ENCODE peak calls at places on chromosomes 12 and 14, in seven cellular contexts. One of them, this sample, is unnamed.

GRCh38 chr12:21336656-21337055 is 1.9 kb upstream of the SLCO1A2 start:
- DNase-seq in HCT116: no peak
- DNase-seq in WTC11: no peak
- DNase-seq in GM12878: no peak
- DNase-seq in K562: no peak
- DNase-seq in HEK293T: no peak
- DNase-seq in H1: no peak
- DNase-seq in this sample: peak; percentile 29

GRCh38 chr12:124327362-124328043 is 32.6 kb downstream of the RFLNA start:
- DNase-seq in K562: no peak
- DNase-seq in WTC11: no peak
- DNase-seq in HCT116: no peak
- DNase-seq in H1: no peak
- DNase-seq in GM12878: no peak
- DNase-seq in HEK293T: no peak
- DNase-seq in this sample: no peak

GRCh38 chr14:76953196-76953945 is 75.1 kb downstream of the IRF2BPL start:
- DNase-seq in GM12878: no peak
- DNase-seq in WTC11: no peak
- DNase-seq in HCT116: peak; percentile 81
- DNase-seq in HEK293T: no peak
- DNase-seq in K562: no peak
- DNase-seq in H1: no peak
- DNase-seq in this sample: peak; percentile 45

GRCh38 chr14:69299286-69300035 is 39.5 kb downstream of the GALNT16 start:
- DNase-seq in HEK293T: peak; percentile 39
- DNase-seq in HCT116: no peak
- DNase-seq in WTC11: peak; percentile 65
- DNase-seq in K562: no peak
- DNase-seq in GM12878: no peak
- DNase-seq in H1: no peak
- DNase-seq in this sample: no peak

GRCh38 chr14:70822706-70823185 is 13.4 kb upstream of the MAP3K9 start:
- DNase-seq in H1: peak; percentile 65
- DNase-seq in K562: no peak
- DNase-seq in WTC11: peak; percentile 87
- DNase-seq in HCT116: no peak
- DNase-seq in HEK293T: peak; percentile 61
- DNase-seq in GM12878: no peak
- DNase-seq in this sample: no peak

GRCh38 chr12:81010641-81011040 is 67.2 kb upstream of the ACSS3 start:
- DNase-seq in GM12878: no peak
- DNase-seq in K562: no peak
- DNase-seq in HEK293T: no peak
- DNase-seq in HCT116: no peak
- DNase-seq in WTC11: no peak
- DNase-seq in H1: no peak
- DNase-seq in this sample: no peak

GRCh38 chr14:99075061-99075460 is 196.9 kb downstream of the BCL11B start:
- DNase-seq in K562: no peak
- DNase-seq in HEK293T: no peak
- DNase-seq in GM12878: no peak
- DNase-seq in H1: no peak
- DNase-seq in WTC11: no peak
- DNase-seq in HCT116: no peak
- DNase-seq in this sample: no peak

GRCh38 chr12:21694660-21695059 is 37.0 kb upstream of the LDHB start:
- DNase-seq in K562: no peak
- DNase-seq in HEK293T: no peak
- DNase-seq in WTC11: no peak
- DNase-seq in GM12878: no peak
- DNase-seq in H1: no peak
- DNase-seq in HCT116: no peak
- DNase-seq in this sample: no peak

GRCh38 chr12:91529829-91530228 is 347.2 kb upstream of the DCN start:
- DNase-seq in K562: no peak
- DNase-seq in WTC11: no peak
- DNase-seq in H1: no peak
- DNase-seq in GM12878: no peak
- DNase-seq in HCT116: no peak
- DNase-seq in HEK293T: no peak
- DNase-seq in this sample: no peak

GRCh38 chr12:5166976-5167375 is 123.3 kb downstream of the KCNA5 start:
- DNase-seq in K562: no peak
- DNase-seq in HEK293T: no peak
- DNase-seq in WTC11: no peak
- DNase-seq in GM12878: no peak
- DNase-seq in H1: no peak
- DNase-seq in HCT116: no peak
- DNase-seq in this sample: no peak

GRCh38 chr12:58639323-58639934 is 280.9 kb downstream of the LRIG3 start:
- DNase-seq in HEK293T: no peak
- DNase-seq in HCT116: no peak
- DNase-seq in H1: no peak
- DNase-seq in GM12878: no peak
- DNase-seq in WTC11: no peak
- DNase-seq in K562: no peak
- DNase-seq in this sample: no peak

GRCh38 chr12:96327889-96328288 is 72.3 kb downstream of the CDK17 start:
- DNase-seq in K562: no peak
- DNase-seq in GM12878: no peak
- DNase-seq in H1: no peak
- DNase-seq in HCT116: no peak
- DNase-seq in WTC11: no peak
- DNase-seq in HEK293T: no peak
- DNase-seq in this sample: no peak

GRCh38 chr14:104224516-104225281 is 86.3 kb downstream of the KIF26A start:
- DNase-seq in WTC11: peak; percentile 77
- DNase-seq in GM12878: no peak
- DNase-seq in K562: peak; percentile 52
- DNase-seq in H1: no peak
- DNase-seq in HEK293T: peak; percentile 69
- DNase-seq in HCT116: no peak
- DNase-seq in this sample: no peak

GRCh38 chr14:69351911-69352310 is 46.2 kb downstream of the ERH start:
- DNase-seq in HEK293T: no peak
- DNase-seq in HCT116: no peak
- DNase-seq in WTC11: no peak
- DNase-seq in H1: no peak
- DNase-seq in GM12878: no peak
- DNase-seq in K562: no peak
- DNase-seq in this sample: no peak

GRCh38 chr12:121217066-121217465 is 7.1 kb downstream of the P2RX4 start:
- DNase-seq in H1: no peak
- DNase-seq in WTC11: no peak
- DNase-seq in HCT116: no peak
- DNase-seq in K562: peak; percentile 10
- DNase-seq in HEK293T: no peak
- DNase-seq in GM12878: no peak
- DNase-seq in this sample: peak; percentile 42

GRCh38 chr12:44846826-44847225 is 29.3 kb downstream of the NELL2 start:
- DNase-seq in K562: no peak
- DNase-seq in GM12878: no peak
- DNase-seq in HCT116: no peak
- DNase-seq in WTC11: no peak
- DNase-seq in H1: no peak
- DNase-seq in HEK293T: no peak
- DNase-seq in this sample: no peak

GRCh38 chr14:66634876-66635275 is 126.9 kb downstream of the GPHN start:
- DNase-seq in H1: no peak
- DNase-seq in WTC11: no peak
- DNase-seq in HEK293T: no peak
- DNase-seq in GM12878: no peak
- DNase-seq in HCT116: no peak
- DNase-seq in K562: no peak
- DNase-seq in this sample: peak; percentile 21

GRCh38 chr12:43288666-43289065 is 263.3 kb downstream of the ADAMTS20 start:
- DNase-seq in H1: no peak
- DNase-seq in WTC11: no peak
- DNase-seq in GM12878: no peak
- DNase-seq in HEK293T: peak; percentile 9
- DNase-seq in K562: no peak
- DNase-seq in HCT116: no peak
- DNase-seq in this sample: no peak

GRCh38 chr12:54038760-54039414 is 6.0 kb downstream of the HOXC5 start:
- DNase-seq in GM12878: no peak
- DNase-seq in HCT116: no peak
- DNase-seq in WTC11: no peak
- DNase-seq in H1: no peak
- DNase-seq in HEK293T: no peak
- DNase-seq in K562: no peak
- DNase-seq in this sample: no peak

GRCh38 chr12:25958254-25959068 is at the start of gene RASSF8:
- DNase-seq in HEK293T: peak; percentile 79
- DNase-seq in GM12878: no peak
- DNase-seq in WTC11: peak; percentile 77
- DNase-seq in HCT116: no peak
- DNase-seq in H1: no peak
- DNase-seq in K562: peak; percentile 82
- DNase-seq in this sample: peak; percentile 23

GRCh38 chr12:25960926-25961325 is 2.4 kb downstream of the RASSF8 start:
- DNase-seq in WTC11: no peak
- DNase-seq in HCT116: no peak
- DNase-seq in GM12878: no peak
- DNase-seq in HEK293T: no peak
- DNase-seq in H1: no peak
- DNase-seq in K562: no peak
- DNase-seq in this sample: no peak

GRCh38 chr12:25957898-25958253 is 606 bp upstream of the RASSF8 start:
- DNase-seq in K562: no peak
- DNase-seq in H1: no peak
- DNase-seq in WTC11: no peak
- DNase-seq in HCT116: no peak
- DNase-seq in HEK293T: no peak
- DNase-seq in GM12878: no peak
- DNase-seq in this sample: no peak

GRCh38 chr12:25960176-25960575 is 1.7 kb downstream of the RASSF8 start:
- DNase-seq in WTC11: no peak
- DNase-seq in HEK293T: peak; percentile 33
- DNase-seq in H1: no peak
- DNase-seq in K562: no peak
- DNase-seq in GM12878: no peak
- DNase-seq in HCT116: no peak
- DNase-seq in this sample: no peak

GRCh38 chr12:25959069-25959961 is 833 bp downstream of the RASSF8 start:
- DNase-seq in HCT116: no peak
- DNase-seq in GM12878: no peak
- DNase-seq in K562: no peak
- DNase-seq in HEK293T: peak; percentile 37
- DNase-seq in H1: no peak
- DNase-seq in WTC11: peak; percentile 57
- DNase-seq in this sample: no peak
- TF ChIP-seq SP1 in HCT116: no peak
- TF ChIP-seq SP1 in GM12878: no peak
- TF ChIP-seq SP1 in K562: no peak
- TF ChIP-seq SP1 in HEK293T: no peak
- TF ChIP-seq SP1 in H1: no peak
- TF ChIP-seq SP1 in WTC11: no peak
- TF ChIP-seq SP1 in this sample: no peak

GRCh38 chr14:39488600-39488999 is 56.4 kb upstream of the FBXO33 start:
- DNase-seq in GM12878: no peak
- DNase-seq in H1: no peak
- DNase-seq in K562: no peak
- DNase-seq in HCT116: no peak
- DNase-seq in WTC11: peak; percentile 76
- DNase-seq in HEK293T: no peak
- DNase-seq in this sample: no peak
- TF ChIP-seq SP1 in GM12878: no peak
- TF ChIP-seq SP1 in H1: peak; percentile 36
- TF ChIP-seq SP1 in K562: no peak
- TF ChIP-seq SP1 in HCT116: no peak
- TF ChIP-seq SP1 in WTC11: no peak
- TF ChIP-seq SP1 in HEK293T: no peak
- TF ChIP-seq SP1 in this sample: no peak

DNA sequence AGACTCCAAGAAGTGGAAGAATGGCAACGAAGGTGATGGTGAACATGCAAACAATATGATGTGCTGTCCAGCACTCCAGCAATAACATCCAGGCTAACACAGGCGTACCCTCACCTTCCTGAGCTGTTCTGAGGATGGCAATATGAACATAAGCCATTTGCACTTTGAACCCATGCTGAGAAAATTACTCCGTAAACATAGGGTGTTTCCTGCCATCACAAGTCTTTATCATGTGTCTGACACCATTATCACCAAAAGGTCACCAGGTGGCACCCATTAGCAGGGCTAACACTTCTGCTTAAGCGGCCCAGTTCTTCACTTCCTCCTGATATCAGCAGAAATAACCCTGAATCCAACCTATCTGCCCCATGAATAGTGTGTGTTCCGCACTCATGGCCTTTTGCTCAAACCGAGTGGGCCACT is 482.8 kb downstream of the MED13L start:
- DNase-seq in GM12878: no peak
- DNase-seq in HCT116: no peak
- DNase-seq in WTC11: no peak
- DNase-seq in H1: no peak
- DNase-seq in HEK293T: no peak
- DNase-seq in K562: no peak
- DNase-seq in this sample: peak; percentile 70
- TF ChIP-seq SP1 in GM12878: no peak
- TF ChIP-seq SP1 in HCT116: no peak
- TF ChIP-seq SP1 in WTC11: no peak
- TF ChIP-seq SP1 in H1: no peak
- TF ChIP-seq SP1 in HEK293T: no peak
- TF ChIP-seq SP1 in K562: no peak
- TF ChIP-seq SP1 in this sample: no peak

DNA sequence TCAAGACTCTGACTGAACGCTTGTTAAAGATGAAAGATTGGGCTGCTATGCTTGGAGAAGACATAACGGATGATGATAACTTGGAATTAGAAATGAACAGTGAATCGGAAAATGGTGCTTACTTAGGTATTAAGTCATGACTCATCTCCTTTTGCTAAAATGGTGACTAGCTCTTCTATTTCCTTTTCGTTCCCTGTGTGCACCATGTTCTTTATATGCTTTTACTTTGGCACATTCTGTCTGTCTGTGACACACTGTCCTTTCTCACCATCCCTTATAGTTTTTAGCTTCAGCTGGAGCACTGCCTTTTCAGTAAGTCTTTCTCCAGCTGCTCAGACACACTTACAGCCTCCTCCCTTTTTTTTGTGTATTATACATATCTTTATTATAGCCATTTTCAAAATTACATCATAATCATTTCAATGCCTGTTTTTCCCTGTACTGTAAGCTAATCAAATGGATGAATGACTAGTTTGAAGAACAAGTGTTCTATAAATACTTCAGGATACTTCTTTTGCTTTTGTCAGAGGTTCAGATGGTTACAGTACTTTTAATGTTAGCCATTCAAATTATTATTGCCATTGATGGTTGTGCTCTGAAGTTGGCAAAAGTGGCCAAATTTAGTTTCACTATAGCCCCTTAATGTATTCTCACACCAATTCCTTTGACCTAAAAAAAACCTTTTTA is 68.6 kb downstream of the MIA2 start:
- DNase-seq in GM12878: no peak
- DNase-seq in HEK293T: no peak
- DNase-seq in K562: no peak
- DNase-seq in HCT116: no peak
- DNase-seq in H1: no peak
- DNase-seq in WTC11: no peak
- DNase-seq in this sample: no peak
- TF ChIP-seq SP1 in GM12878: no peak
- TF ChIP-seq SP1 in HEK293T: no peak
- TF ChIP-seq SP1 in K562: no peak
- TF ChIP-seq SP1 in HCT116: no peak
- TF ChIP-seq SP1 in H1: no peak
- TF ChIP-seq SP1 in WTC11: no peak
- TF ChIP-seq SP1 in this sample: no peak

GRCh38 chr12:51997156-51997555 is 9.6 kb upstream of the TAMALIN start:
- DNase-seq in H1: no peak
- DNase-seq in HCT116: no peak
- DNase-seq in K562: no peak
- DNase-seq in GM12878: no peak
- DNase-seq in WTC11: no peak
- DNase-seq in HEK293T: no peak
- DNase-seq in this sample: no peak
- TF ChIP-seq SP1 in H1: no peak
- TF ChIP-seq SP1 in HCT116: no peak
- TF ChIP-seq SP1 in K562: no peak
- TF ChIP-seq SP1 in GM12878: no peak
- TF ChIP-seq SP1 in WTC11: no peak
- TF ChIP-seq SP1 in HEK293T: no peak
- TF ChIP-seq SP1 in this sample: no peak

This sample was measured in HepG2.